ENCODE peak calls at places on chromosomes 6 and 20, in seven cellular contexts. L, Z, M, D, F, X and N are unnamed samples.

GRCh38 chr6:7052441-7052936 is 55.3 kb upstream of the RREB1 start:
- DNase-seq in L (no peak), Z (peak), M (peak), D (no peak), F (no peak), X (no peak), N (no peak)

GRCh38 chr6:27495386-27496135 is 22.7 kb upstream of the ZNF184 start:
- DNase-seq in L (peak), Z (peak), M (peak), D (peak), F (peak), X (peak), N (no peak)

GRCh38 chr6:140602431-140602836 is 1228.0 kb upstream of the CITED2 start:
- DNase-seq in L (no peak), Z (no peak), M (no peak), D (no peak), F (no peak), X (no peak), N (no peak)

GRCh38 chr6:37096025-37096424 is 73.9 kb upstream of the PIM1 start:
- DNase-seq in L (no peak), Z (no peak), M (no peak), D (no peak), F (no peak), X (no peak), N (no peak)

GRCh38 chr6:140001005-140001404 is 626.6 kb upstream of the CITED2 start:
- DNase-seq in L (no peak), Z (no peak), M (no peak), D (no peak), F (no peak), X (no peak), N (no peak)

GRCh38 chr6:116268589-116269293 is 11.0 kb downstream of the TSPYL1 start:
- DNase-seq in L (peak), Z (peak), M (no peak), D (peak), F (peak), X (peak), N (peak)

GRCh38 chr20:54619181-54619580 is 143.8 kb downstream of the DOK5 start:
- DNase-seq in L (no peak), Z (no peak), M (no peak), D (no peak), F (no peak), X (peak), N (no peak)

GRCh38 chr6:129730477-129731165 is 20.6 kb upstream of the ARHGAP18 start:
- DNase-seq in L (peak), Z (peak), M (no peak), D (peak), F (peak), X (no peak), N (no peak)

GRCh38 chr20:24798930-24799705 is 150.0 kb upstream of the CST7 start:
- DNase-seq in L (no peak), Z (no peak), M (no peak), D (no peak), F (no peak), X (no peak), N (no peak)

GRCh38 chr6:23089981-23090380 is 520.6 kb downstream of the HDGFL1 start:
- DNase-seq in L (no peak), Z (no peak), M (no peak), D (no peak), F (no peak), X (no peak), N (no peak)

GRCh38 chr6:131999545-132000146 is 48.5 kb upstream of the CCN2 start:
- DNase-seq in L (no peak), Z (no peak), M (no peak), D (no peak), F (no peak), X (no peak), N (no peak)

GRCh38 chr20:59173938-59174496 is 10.4 kb downstream of the ZNF831 start:
- DNase-seq in L (no peak), Z (no peak), M (no peak), D (no peak), F (no peak), X (no peak), N (no peak)

GRCh38 chr6:121780325-121781313 is 345.2 kb downstream of the GJA1 start:
- DNase-seq in L (no peak), Z (no peak), M (no peak), D (no peak), F (no peak), X (peak), N (no peak)

GRCh38 chr6:27592107-27592480 is 119.2 kb upstream of the ZNF184 start:
- DNase-seq in L (no peak), Z (peak), M (no peak), D (peak), F (peak), X (no peak), N (no peak)

GRCh38 chr6:108720798-108721197 is 127.4 kb upstream of the ARMC2 start:
- DNase-seq in L (no peak), Z (no peak), M (no peak), D (no peak), F (no peak), X (no peak), N (no peak)

GRCh38 chr6:158382491-158382890 is 70.2 kb downstream of the TULP4 start:
- DNase-seq in L (no peak), Z (no peak), M (no peak), D (no peak), F (no peak), X (no peak), N (no peak)

GRCh38 chr20:16350465-16350864 is 222.8 kb downstream of the KIF16B start:
- DNase-seq in L (no peak), Z (no peak), M (no peak), D (no peak), F (no peak), X (no peak), N (no peak)

GRCh38 chr20:43331911-43332310 is 125.8 kb upstream of the SRSF6 start:
- DNase-seq in L (no peak), Z (no peak), M (no peak), D (no peak), F (no peak), X (no peak), N (no peak)

GRCh38 chr6:139153876-139154275 is 19.0 kb downstream of the HECA start:
- DNase-seq in L (no peak), Z (no peak), M (no peak), D (no peak), F (no peak), X (no peak), N (no peak)

GRCh38 chr6:89320012-89320559 is 5.0 kb upstream of the GABRR2 start:
- DNase-seq in L (no peak), Z (no peak), M (no peak), D (no peak), F (no peak), X (no peak), N (no peak)

GRCh38 chr6:122322824-122323223 is 76.6 kb upstream of the HSF2 start:
- DNase-seq in L (no peak), Z (no peak), M (no peak), D (no peak), F (peak), X (no peak), N (peak)

GRCh38 chr20:50242178-50242514 is 51.5 kb downstream of the CEBPB start:
- DNase-seq in L (no peak), Z (no peak), M (no peak), D (no peak), F (no peak), X (no peak), N (no peak)

GRCh38 chr6:70398783-70399730 is 14.3 kb upstream of the FAM135A start:
- DNase-seq in L (peak), Z (no peak), M (no peak), D (peak), F (peak), X (peak), N (no peak)

GRCh38 chr6:140225587-140226438 is 851.4 kb upstream of the CITED2 start:
- DNase-seq in L (no peak), Z (no peak), M (no peak), D (no peak), F (peak), X (no peak), N (no peak)

GRCh38 chr6:142444388-142444787 is 142.6 kb downstream of the ADGRG6 start:
- DNase-seq in L (no peak), Z (no peak), M (no peak), D (no peak), F (no peak), X (no peak), N (no peak)

GRCh38 chr6:31575335-31575901 is at the start of gene TNF:
- DNase-seq in L (no peak), Z (no peak), M (no peak), D (no peak), F (no peak), X (no peak), N (no peak)

GRCh38 chr6:98932424-98932823 is 15.3 kb downstream of the FBXL4 start:
- DNase-seq in L (no peak), Z (peak), M (no peak), D (no peak), F (peak), X (no peak), N (no peak)

GRCh38 chr6:40692311-40692710 is 105.1 kb upstream of the LRFN2 start:
- DNase-seq in L (no peak), Z (no peak), M (no peak), D (no peak), F (no peak), X (no peak), N (no peak)

GRCh38 chr6:144581807-144582537 is 296.8 kb downstream of the UTRN start:
- DNase-seq in L (peak), Z (peak), M (no peak), D (peak), F (peak), X (peak), N (no peak)

GRCh38 chr6:152160346-152160745 is 352.9 kb downstream of the ESR1 start:
- DNase-seq in L (no peak), Z (no peak), M (no peak), D (no peak), F (peak), X (no peak), N (no peak)

GRCh38 chr6:111087871-111088667 is 766 bp downstream of the SLC16A10 start:
- DNase-seq in L (peak), Z (peak), M (peak), D (no peak), F (peak), X (peak), N (no peak)
- TF ChIP-seq EZH2 in L (no peak), Z (no peak), M (peak), D (no peak), F (peak), X (no peak), N (no peak)

DNA sequence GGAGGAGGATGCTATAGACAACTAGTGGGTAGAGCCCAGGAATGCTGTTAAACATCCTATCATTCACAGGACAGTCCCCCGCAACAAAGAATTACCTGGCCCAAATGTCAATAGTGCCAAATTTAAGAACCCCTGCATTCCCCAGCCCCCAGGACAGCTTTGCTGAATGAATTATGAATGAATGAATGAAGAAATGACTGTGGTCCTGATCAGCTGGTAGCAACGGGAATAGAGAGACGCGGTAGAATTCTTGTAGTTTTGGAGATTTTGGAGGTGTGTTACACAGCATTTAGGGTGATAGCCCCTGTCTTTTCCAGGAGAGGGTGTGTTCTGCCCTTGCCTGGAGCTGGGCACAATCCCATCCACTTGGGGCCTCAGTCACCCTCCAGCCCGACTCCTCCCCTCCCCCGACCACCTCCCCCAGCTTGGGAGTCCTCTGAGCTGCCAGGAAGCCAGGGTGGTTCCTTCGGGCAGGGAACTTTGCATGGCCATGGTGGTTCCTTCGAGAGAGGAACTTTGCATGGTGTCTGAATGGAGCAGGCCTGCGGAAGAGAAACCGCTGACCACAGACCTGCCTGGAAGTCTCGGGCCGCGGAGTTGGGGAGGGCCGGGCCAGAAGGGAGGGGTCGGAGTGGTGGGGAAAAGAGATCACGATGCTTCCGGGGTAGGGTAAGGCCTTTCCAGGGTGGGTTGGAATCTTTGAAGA is 1.0 kb upstream of the HCK start:
- DNase-seq in L (no peak), Z (peak), M (peak), D (no peak), F (no peak), X (no peak), N (no peak)
- TF ChIP-seq POLR2AphosphoS5 in L (no peak), Z (no peak), M (no peak), D (no peak), F (no peak), X (no peak), N (no peak)

DNA sequence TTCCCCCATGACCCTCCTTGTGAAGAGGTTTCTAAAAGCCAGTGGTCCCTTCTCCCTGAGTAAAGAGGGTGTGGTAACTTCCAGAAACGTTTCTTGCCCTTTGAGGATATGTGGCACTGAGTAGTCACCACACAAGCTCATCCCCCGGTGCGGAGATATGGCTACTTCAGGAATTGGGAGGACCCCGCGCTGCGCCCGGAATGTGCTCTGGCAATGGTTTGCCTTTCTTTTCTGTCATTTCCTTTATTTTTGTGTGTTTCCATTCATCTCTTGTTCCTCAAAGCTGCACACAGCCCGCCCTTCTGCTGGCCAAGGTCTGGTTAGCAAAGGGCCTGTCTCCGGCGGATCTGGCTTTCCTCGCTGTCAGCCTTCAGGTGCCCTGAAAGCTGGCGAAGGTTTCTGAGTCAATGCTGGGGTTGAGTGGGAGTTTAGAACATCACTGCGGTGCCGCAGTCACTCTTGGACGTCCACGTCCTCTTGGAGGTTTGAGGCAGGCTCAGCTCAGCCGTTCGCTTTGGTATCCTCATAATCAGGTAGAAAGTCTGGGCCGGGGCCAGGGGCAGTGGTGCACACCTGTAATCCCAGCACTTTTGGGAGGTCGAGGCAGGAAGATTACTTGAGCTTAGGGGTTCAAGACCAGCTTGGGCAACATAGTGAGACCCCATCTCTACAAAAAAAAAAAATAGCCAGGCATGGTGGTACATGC is 67.2 kb downstream of the TCP11 start:
- DNase-seq in L (no peak), Z (no peak), M (no peak), D (no peak), F (no peak), X (no peak), N (no peak)
- H3K27ac ChIP-seq in L (no peak), Z (no peak), M (no peak), D (no peak), F (no peak), X (no peak), N (no peak)

GRCh38 chr6:6008114-6008647 is 1.5 kb upstream of the NRN1 start:
- DNase-seq in L (no peak), Z (no peak), M (no peak), D (no peak), F (no peak), X (no peak), N (peak)

GRCh38 chr6:6005467-6006427 is 978 bp downstream of the NRN1 start:
- DNase-seq in L (no peak), Z (peak), M (no peak), D (no peak), F (peak), X (no peak), N (no peak)

GRCh38 chr6:6007311-6008113 is 787 bp upstream of the NRN1 start:
- DNase-seq in L (no peak), Z (peak), M (peak), D (no peak), F (peak), X (no peak), N (peak)

GRCh38 chr6:6008648-6009421 is 2.1 kb upstream of the NRN1 start:
- DNase-seq in L (peak), Z (peak), M (peak), D (peak), F (peak), X (peak), N (peak)

DNA sequence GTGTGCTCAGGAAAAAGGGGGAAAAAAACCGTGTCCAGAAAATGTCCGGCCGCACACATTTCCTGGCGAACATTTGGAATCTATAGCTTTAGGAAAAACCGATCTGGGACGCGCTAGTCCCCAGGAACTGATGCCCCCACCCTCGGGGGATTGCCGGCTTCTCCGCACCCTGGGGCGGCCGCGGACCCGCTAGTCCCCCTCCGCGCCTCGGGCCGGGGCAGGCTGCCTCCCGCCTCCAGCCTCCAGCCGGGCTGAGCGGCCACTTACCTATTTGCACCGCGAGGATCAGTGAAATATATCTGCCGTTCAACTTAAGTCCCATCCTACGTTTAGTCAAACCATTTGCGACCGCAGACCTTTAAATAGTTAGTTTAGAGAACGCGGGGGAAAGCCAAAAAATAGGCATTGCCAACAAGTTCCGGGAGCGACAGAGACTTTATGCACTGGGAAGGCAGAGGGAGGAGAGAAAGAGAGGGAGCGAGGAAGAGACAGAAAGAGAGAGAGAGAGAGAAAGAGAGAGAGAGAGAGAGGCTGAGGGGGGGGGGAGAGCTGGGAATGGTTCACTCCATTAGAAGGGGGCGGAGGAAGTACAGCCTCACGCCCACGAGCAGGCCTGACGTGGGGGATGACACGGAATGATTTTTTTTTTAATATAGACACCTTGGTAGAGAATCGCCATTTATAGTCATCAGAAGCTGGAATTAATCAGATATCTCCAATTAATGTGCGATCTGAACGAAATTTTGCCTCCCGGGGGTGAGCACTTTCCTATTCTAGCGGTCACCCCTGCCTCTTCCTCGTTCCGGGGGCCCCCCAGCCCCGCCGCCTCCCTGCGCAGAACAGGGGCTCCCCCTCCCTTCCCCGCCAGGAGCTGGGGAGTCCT is at the start of gene NRN1:
- DNase-seq in L (no peak), Z (peak), M (peak), D (no peak), F (peak), X (no peak), N (no peak)
- TF ChIP-seq EZH2 in L (no peak), Z (peak), M (peak), D (no peak), F (peak), X (no peak), N (no peak)

GRCh38 chr20:3781153-3781910 is at the start of gene SPEF1:
- DNase-seq in L (peak), Z (peak), M (peak), D (peak), F (peak), X (peak), N (no peak)
- TF ChIP-seq POLR2AphosphoS5 in L (no peak), Z (peak), M (peak), D (no peak), F (peak), X (peak), N (peak)

GRCh38 chr6:112539355-112539754 is 192.2 kb downstream of the RFPL4B start:
- DNase-seq in L (no peak), Z (no peak), M (no peak), D (no peak), F (no peak), X (no peak), N (peak)

DNA sequence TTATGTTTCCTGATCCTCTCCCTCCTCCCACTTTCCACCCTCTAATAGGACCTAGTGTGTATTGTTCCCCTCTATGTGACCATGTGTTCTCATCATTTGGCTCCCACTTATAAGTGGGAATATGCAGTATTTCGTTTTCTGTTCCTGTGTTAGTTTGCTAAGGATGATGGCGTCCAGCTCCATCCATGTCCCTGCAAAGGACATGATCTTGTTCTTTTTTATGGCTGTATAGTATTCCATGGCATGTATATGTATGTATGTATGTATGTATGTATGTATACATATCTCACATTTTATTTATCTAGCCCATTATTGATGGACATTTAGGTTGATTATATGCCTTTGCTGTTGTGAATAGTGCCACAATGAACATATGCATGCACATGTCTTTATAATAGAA is 188.7 kb downstream of the RFPL4B start:
- DNase-seq in L (no peak), Z (no peak), M (no peak), D (no peak), F (no peak), X (no peak), N (no peak)
- H3K27ac ChIP-seq in L (no peak), Z (no peak), M (no peak), D (no peak), F (no peak), X (no peak), N (no peak)

DNA sequence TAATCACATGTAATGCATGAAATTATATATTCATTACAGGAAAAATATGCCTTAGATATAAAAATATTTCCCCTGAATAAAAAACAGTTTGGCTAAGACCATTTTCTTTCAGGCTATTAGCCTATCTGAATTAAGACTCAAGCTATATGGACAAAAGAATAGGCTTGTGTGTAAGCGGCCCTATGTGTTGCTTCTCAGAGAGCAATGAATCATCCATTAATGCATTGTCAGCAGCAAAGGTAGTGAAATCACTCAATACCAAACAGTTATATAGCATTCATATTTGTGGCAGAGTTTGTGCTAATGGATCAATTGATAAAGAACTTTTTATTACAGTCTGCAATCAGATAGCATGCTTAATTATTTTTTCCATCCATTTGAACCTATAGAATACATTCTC is 112.0 kb downstream of the ADGRB3 start:
- DNase-seq in L (no peak), Z (no peak), M (no peak), D (no peak), F (no peak), X (no peak), N (no peak)
- TF ChIP-seq EZH2 in L (no peak), Z (no peak), M (no peak), D (no peak), F (no peak), X (no peak), N (no peak)